ENCODE peak calls at places on chromosomes 7 and 10, in four cellular contexts. U is endothelial cell of umbilical vein, P is BJ, V is IMR-90. B is an unnamed sample.

GRCh38 chr10:34696423-34696822 is 118.7 kb downstream of the PARD3 start:
- DNase-seq in U (peak; percentile 64), V (peak; percentile 84), P (peak; percentile 47), B (peak; percentile 52)

GRCh38 chr10:124273141-124273540 is 145.6 kb downstream of the OAT start:
- DNase-seq in V (no peak), U (no peak), P (no peak), B (no peak)

GRCh38 chr7:54769203-54769602 is 10.2 kb upstream of the SEC61G start:
- DNase-seq in P (no peak), U (no peak), V (peak; percentile 16), B (no peak)

GRCh38 chr7:139696547-139696946 is 81.3 kb downstream of the HIPK2 start:
- DNase-seq in U (no peak), P (no peak), V (no peak), B (no peak)

GRCh38 chr7:103547451-103548284 is 101.7 kb upstream of the SLC26A5 start:
- DNase-seq in U (no peak), P (no peak), V (no peak), B (no peak)

GRCh38 chr10:132893090-132893489 is 49.3 kb downstream of the CFAP46 start:
- DNase-seq in P (no peak), V (no peak), U (no peak), B (no peak)

GRCh38 chr7:1240917-1241509 is 8.3 kb downstream of the UNCX start:
- DNase-seq in V (no peak), P (no peak), U (no peak), B (no peak)

GRCh38 chr10:74008212-74008731 is 10.4 kb downstream of the VCL start:
- DNase-seq in U (peak; percentile 54), V (peak; percentile 78), P (peak; percentile 91), B (peak; percentile 88)

GRCh38 chr10:59176241-59177030 is at the start of gene PHYHIPL:
- DNase-seq in U (no peak), V (no peak), P (no peak), B (no peak)

GRCh38 chr7:14876194-14876593 is 26.4 kb downstream of the DGKB start:
- DNase-seq in P (no peak), U (no peak), V (no peak), B (no peak)

GRCh38 chr10:116637830-116638229 is 17.1 kb downstream of the PNLIPRP2 start:
- DNase-seq in V (no peak), U (no peak), P (no peak), B (no peak)

GRCh38 chr7:96040250-96040772 is 268.0 kb downstream of the DYNC1I1 start:
- DNase-seq in U (no peak), P (no peak), V (no peak), B (no peak)

GRCh38 chr10:91194497-91195179 is 25.8 kb upstream of the PCGF5 start:
- DNase-seq in P (no peak), U (no peak), V (peak; percentile 81), B (peak; percentile 67)

GRCh38 chr7:132178393-132178765 is 397.9 kb downstream of the PLXNA4 start:
- DNase-seq in V (no peak), U (no peak), P (no peak), B (no peak)

GRCh38 chr7:138745189-138745588 is 44.0 kb upstream of the SVOPL start:
- DNase-seq in U (no peak), P (no peak), V (no peak), B (no peak)

GRCh38 chr7:127393370-127394058 is 1.0 kb upstream of the ZNF800 start:
- DNase-seq in U (no peak), V (no peak), P (no peak), B (peak; percentile 15)

GRCh38 chr7:12162420-12163113 is 48.5 kb upstream of the TMEM106B start:
- DNase-seq in V (peak; percentile 78), P (no peak), U (peak; percentile 89), B (peak; percentile 3)

GRCh38 chr10:124694467-124695195 is 49.5 kb downstream of the FAM53B start:
- DNase-seq in P (no peak), U (no peak), V (no peak), B (no peak)

GRCh38 chr7:25014735-25015134 is 34.8 kb upstream of the OSBPL3 start:
- DNase-seq in U (no peak), V (peak; percentile 97), P (peak; percentile 88), B (peak; percentile 95)

GRCh38 chr7:123675092-123675473 is 19.4 kb downstream of the LMOD2 start:
- DNase-seq in P (peak; percentile 44), U (no peak), V (peak; percentile 25), B (peak; percentile 82)

GRCh38 chr10:16184911-16185310 is 251.9 kb upstream of the PTER start:
- DNase-seq in V (no peak), U (no peak), P (no peak), B (no peak)

GRCh38 chr10:86648706-86649426 is 5.5 kb upstream of the OPN4 start:
- DNase-seq in V (peak; percentile 68), U (no peak), P (peak; percentile 58), B (peak; percentile 85)

GRCh38 chr7:2116903-2117680 is 115.7 kb downstream of the MAD1L1 start:
- DNase-seq in U (peak; percentile 53), V (peak; percentile 34), P (no peak), B (peak; percentile 34)

GRCh38 chr10:85597006-85597405 is 769.6 kb downstream of the GRID1 start:
- DNase-seq in V (no peak), P (no peak), U (no peak), B (no peak)
- H3K4me3 ChIP-seq in V (no peak overlapping the region), P (no peak overlapping the region), U (no peak overlapping the region), B (no peak overlapping the region)

DNA sequence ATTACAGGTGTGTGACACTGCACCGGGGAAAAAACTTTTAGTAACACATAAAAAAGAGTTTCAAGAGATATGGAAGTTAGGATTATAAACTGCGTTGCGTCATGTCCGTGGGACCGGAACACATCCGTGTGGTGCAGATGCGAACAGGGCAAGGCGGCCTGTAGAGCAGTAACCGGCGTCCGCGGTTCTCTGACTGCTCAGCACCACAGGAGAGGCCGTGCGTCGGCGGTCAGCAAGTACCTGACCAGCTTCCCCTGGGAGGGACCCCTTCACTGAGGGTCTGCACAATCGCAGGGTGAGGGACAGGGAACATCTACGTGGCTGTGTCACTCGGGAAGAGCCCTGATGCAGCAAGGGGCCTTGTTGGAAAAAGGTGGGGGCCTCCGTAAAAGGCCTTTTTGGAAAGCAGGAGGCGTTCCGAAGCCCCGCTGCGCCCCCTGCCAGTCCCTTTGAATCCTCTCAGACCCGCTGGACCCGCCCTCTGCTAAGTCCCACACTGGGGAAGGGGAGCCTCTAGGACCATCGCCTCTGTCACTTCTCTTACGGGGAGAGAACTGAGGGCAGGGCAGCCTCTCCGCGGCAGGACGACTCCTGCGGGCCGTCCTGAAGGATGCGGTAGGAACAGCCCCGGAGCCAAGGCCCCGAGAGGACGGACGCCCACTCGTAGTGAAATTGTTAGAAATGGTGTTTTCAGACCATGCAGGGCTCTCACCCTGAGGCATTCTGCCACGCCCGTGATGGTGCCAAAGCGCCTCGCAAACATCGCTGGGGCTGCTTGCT is 771.6 kb upstream of the COBL start:
- DNase-seq in P (no peak), U (peak; percentile 36), V (no peak), B (no peak)
- TF ChIP-seq CTCF in P (no peak), U (no peak), V (no peak), B (no peak)

DNA sequence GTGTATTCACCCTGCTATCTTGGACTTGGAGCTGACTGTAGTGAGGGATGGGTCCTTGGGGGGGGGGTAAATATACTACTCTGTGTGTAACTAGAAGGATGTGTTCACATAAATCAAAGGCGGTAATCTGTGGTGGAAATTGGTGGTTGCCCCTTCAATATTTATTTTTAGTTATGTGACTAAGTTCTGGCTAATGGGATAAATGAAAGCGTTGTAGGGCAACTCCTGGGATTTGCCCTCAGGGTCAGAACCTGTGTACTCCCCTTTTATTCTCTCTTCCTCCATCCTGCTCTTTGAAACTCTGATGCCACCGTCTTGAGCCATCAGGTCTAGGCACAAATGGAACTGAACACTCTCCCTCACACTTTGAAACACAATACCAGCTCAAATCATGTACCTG is 24.3 kb upstream of the ST7 start:
- DNase-seq in P (no peak), V (no peak), U (no peak), B (no peak)
- H3K4me3 ChIP-seq in P (no peak overlapping the region), V (no peak overlapping the region), U (no peak overlapping the region), B (no peak overlapping the region)

GRCh38 chr7:4361774-4362173 is 320.3 kb upstream of the FOXK1 start:
- DNase-seq in P (no peak), V (no peak), U (no peak), B (no peak)
- TF ChIP-seq CTCF in P (no peak), V (no peak), U (no peak), B (no peak)

GRCh38 chr7:120991133-120991532 is 2.6 kb downstream of the CPED1 start:
- DNase-seq in P (no peak), U (no peak), V (no peak), B (no peak)
- H3K4me3 ChIP-seq in P (peak overlapping the region; percentile 45), U (no peak overlapping the region), V (peak overlapping the region; percentile 86), B (peak overlapping the region; percentile 68)

DNA sequence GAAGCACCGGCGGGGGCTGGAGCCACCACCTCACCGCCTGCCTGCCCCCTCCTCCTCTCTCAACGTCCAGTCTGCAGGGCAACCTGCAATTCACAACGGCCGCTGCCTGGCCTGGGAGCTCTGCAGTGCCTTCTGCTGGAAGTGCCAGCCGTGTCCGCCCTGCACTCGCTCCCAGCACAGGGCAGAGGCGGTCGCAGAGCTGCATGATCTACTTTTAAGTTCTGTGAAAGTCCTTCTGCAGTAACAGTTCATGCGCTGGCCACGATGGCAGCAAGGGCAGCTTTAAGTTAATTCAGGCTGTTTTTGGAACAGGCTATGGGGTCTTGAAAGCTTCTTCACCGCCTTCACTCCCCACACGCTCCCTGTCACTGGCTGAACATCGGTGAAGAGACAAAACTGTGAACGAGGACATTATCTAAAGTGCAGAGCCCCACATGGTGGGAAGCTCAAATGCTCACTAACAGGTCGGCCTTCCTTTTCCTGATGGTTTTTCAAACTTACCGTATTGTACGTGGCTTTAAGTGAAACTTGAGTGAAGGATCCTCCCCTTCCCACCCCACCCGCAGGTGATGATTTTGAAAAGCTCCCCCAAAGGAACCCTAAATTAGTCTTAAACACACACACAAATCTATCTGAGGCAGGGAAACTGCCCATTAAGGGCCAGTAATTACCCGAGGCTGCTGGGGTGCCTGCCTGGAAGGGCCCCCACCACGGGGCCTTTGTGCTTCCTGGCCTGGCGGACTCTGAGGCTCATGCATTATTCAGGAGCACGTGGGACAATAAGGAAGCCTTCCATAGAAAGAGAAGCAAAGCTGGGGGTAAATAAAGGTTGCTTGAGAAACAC is 504.3 kb downstream of the DNAJB6 start:
- DNase-seq in V (no peak), U (no peak), P (no peak), B (no peak)
- TF ChIP-seq CTCF in V (no peak), U (no peak), P (no peak), B (no peak)

DNA sequence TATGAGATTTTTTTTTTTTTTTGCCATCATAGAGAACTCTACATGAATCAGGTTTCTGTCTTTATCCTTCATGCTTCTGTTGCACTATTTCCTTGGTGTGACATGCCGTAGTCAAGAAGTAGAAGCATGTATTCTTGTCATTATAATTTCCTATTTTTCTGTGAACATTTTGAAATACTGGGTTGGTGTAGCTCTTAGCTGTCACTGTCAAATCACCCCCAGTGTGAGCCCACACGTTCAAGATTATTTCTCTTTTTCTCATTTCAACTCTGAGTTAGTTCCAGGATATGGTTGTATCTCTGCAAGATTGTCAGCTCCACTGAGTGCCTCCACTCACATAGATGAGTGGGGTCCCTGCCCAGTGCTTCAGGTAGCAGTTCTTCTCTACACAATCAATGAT is 209.5 kb downstream of the NRG3 start:
- DNase-seq in U (no peak), P (no peak), V (no peak), B (no peak)
- H3K4me3 ChIP-seq in U (no peak overlapping the region), P (no peak overlapping the region), V (no peak overlapping the region), B (no peak overlapping the region)

GRCh38 chr10:23478570-23478969 is 39.7 kb downstream of the OTUD1 start:
- DNase-seq in U (no peak), P (no peak), V (no peak), B (no peak)
- TF ChIP-seq CTCF in U (no peak), P (no peak), V (no peak), B (no peak)

B was measured in AG10803.